ENCODE peak calls at places on chromosomes 4 and X, in seven cellular contexts. G, B, E, K, J, F and X are unnamed samples.

GRCh38 chr4:51836531-51836930 is 6.4 kb upstream of the DCUN1D4 start:
- DNase-seq in K (no peak), B (no peak), G (no peak), J (no peak), F (no peak), E (no peak), X (no peak)

GRCh38 chrX:48083212-48083611 is 11.8 kb upstream of the ZNF630 start:
- DNase-seq in B (peak; percentile 63), F (no peak), J (peak; percentile 75), G (no peak), E (peak; percentile 34), K (peak; percentile 50), X (peak; percentile 86)

GRCh38 chrX:75107863-75108509 is 48.1 kb downstream of the ABCB7 start:
- DNase-seq in B (no peak), J (no peak), F (no peak), G (peak; percentile 37), K (no peak), E (no peak), X (no peak)

GRCh38 chrX:53321216-53321942 is 40.0 kb upstream of the IQSEC2 start:
- DNase-seq in E (no peak), F (no peak), K (no peak), B (peak; percentile 58), J (peak; percentile 51), G (no peak), X (peak; percentile 29)

GRCh38 chr4:84479663-84480062 is 19.4 kb downstream of the NKX6-1 start:
- DNase-seq in J (no peak), E (no peak), K (no peak), F (no peak), B (peak; percentile 23), G (no peak), X (no peak)

GRCh38 chr4:183876268-183876934 is 28.7 kb upstream of the STOX2 start:
- DNase-seq in B (peak; percentile 79), J (peak; percentile 49), G (peak; percentile 89), K (no peak), F (no peak), E (peak; percentile 85), X (peak; percentile 8)

GRCh38 chr4:155179216-155179615 is 29.2 kb upstream of the NPY2R start:
- DNase-seq in E (no peak), K (no peak), B (peak; percentile 11), F (no peak), G (no peak), J (no peak), X (no peak)

GRCh38 chrX:2781226-2781571 is 29.4 kb downstream of the XG start:
- DNase-seq in E (no peak), J (no peak), F (no peak), G (no peak), K (no peak), B (peak; percentile 65), X (no peak)

GRCh38 chrX:45142185-45142584 is 58.5 kb downstream of the DIPK2B start:
- DNase-seq in K (no peak), G (no peak), B (no peak), E (no peak), F (no peak), J (no peak), X (no peak)

GRCh38 chr4:168694669-168695068 is 197.8 kb downstream of the PALLD start:
- DNase-seq in J (no peak), B (peak; percentile 18), E (peak; percentile 72), G (no peak), K (no peak), F (no peak), X (no peak)

GRCh38 chr4:77156533-77156911 is 485 bp upstream of the CCNG2 start:
- DNase-seq in J (peak; percentile 98), K (peak; percentile 95), G (peak; percentile 95), E (peak; percentile 99), F (peak; percentile 98), B (peak; percentile 99), X (peak; percentile 94)

GRCh38 chrX:87663421-87663820 is 145.8 kb downstream of the KLHL4 start:
- DNase-seq in J (no peak), F (no peak), E (no peak), B (no peak), G (no peak), K (no peak), X (no peak)

GRCh38 chr4:101835121-101835904 is 44.8 kb downstream of the BANK1 start:
- DNase-seq in K (peak; percentile 23), G (no peak), F (no peak), J (peak; percentile 30), B (peak; percentile 74), E (peak; percentile 31), X (peak; percentile 49)

GRCh38 chr4:91228659-91229058 is 1075.1 kb upstream of the GRID2 start:
- DNase-seq in G (no peak), B (no peak), J (no peak), E (no peak), F (no peak), K (no peak), X (no peak)

GRCh38 chrX:153411255-153411987 is at the start of gene ZFP92:
- DNase-seq in F (no peak), J (peak; percentile 44), E (no peak), K (no peak), B (peak; percentile 19), G (peak; percentile 51), X (peak; percentile 54)

GRCh38 chrX:42978655-42979379 is 200.9 kb upstream of the PPP1R2C start:
- DNase-seq in F (no peak), J (no peak), K (no peak), B (no peak), G (no peak), E (no peak), X (no peak)

GRCh38 chrX:153525451-153525850 is 8.0 kb downstream of the ATP2B3 start:
- DNase-seq in B (no peak), F (no peak), E (no peak), J (no peak), K (no peak), G (no peak), X (no peak)

GRCh38 chrX:16101581-16101980 is 21.8 kb upstream of the GRPR start:
- DNase-seq in F (no peak), G (no peak), B (no peak), K (no peak), E (no peak), J (no peak), X (no peak)

GRCh38 chr4:4860381-4860802 is 927 bp downstream of the MSX1 start:
- DNase-seq in K (peak; percentile 60), B (peak; percentile 65), J (peak; percentile 72), F (no peak), E (peak; percentile 35), G (no peak), X (no peak)

GRCh38 chr4:177229331-177229730 is 80.3 kb upstream of the NEIL3 start:
- DNase-seq in G (no peak), E (peak; percentile 35), K (no peak), F (no peak), J (peak; percentile 41), B (no peak), X (no peak)

GRCh38 chr4:37476256-37476655 is 209.9 kb downstream of the RELL1 start:
- DNase-seq in K (no peak), E (no peak), B (no peak), G (no peak), J (no peak), F (no peak), X (no peak)

GRCh38 chrX:32687379-32687778 is 524.0 kb downstream of the DMD start:
- DNase-seq in J (no peak), B (peak; percentile 44), F (no peak), G (no peak), E (no peak), K (no peak), X (no peak)

GRCh38 chrX:94492541-94492940 is 818.5 kb downstream of the FAM133A start:
- DNase-seq in K (no peak), J (no peak), E (no peak), G (no peak), B (no peak), F (no peak), X (no peak)

GRCh38 chrX:31279359-31279758 is 207.5 kb upstream of the FTHL17 start:
- DNase-seq in K (no peak), E (peak; percentile 26), J (no peak), B (peak; percentile 68), G (no peak), F (no peak), X (no peak)

GRCh38 chr4:122661176-122661575 is 40.3 kb upstream of the IL21 start:
- DNase-seq in E (peak; percentile 27), G (no peak), B (no peak), J (no peak), F (no peak), K (no peak), X (no peak)

GRCh38 chrX:44992775-44993174 is 119.8 kb downstream of the KDM6A start:
- DNase-seq in E (no peak), F (no peak), B (no peak), G (no peak), K (no peak), J (no peak), X (no peak)

GRCh38 chr4:7705602-7706001 is 234.1 kb downstream of the AFAP1 start:
- DNase-seq in E (no peak), B (no peak), K (no peak), J (no peak), G (no peak), F (no peak), X (no peak)

GRCh38 chr4:142427456-142427855 is 418.6 kb downstream of the INPP4B start:
- DNase-seq in K (no peak), E (no peak), B (no peak), F (no peak), J (no peak), G (no peak), X (no peak)